ENCODE peak calls at places on chromosomes 7 and 10, in six cellular contexts. U is endodermal cell, M is GM12878, L is PC-3, J is endothelial cell of umbilical vein, A is kidney. R is an unnamed sample. For H3K9me3, the result is how much of the 10 kb centered on the place peaks cover.

GRCh38 chr7:132501956-132502355 is 74.3 kb downstream of the PLXNA4 start:
- DNase-seq in U (no peak), M (no peak), L (no peak), J (peak), A (no peak), R (no peak)

GRCh38 chr10:101867931-101868330 is 24.3 kb upstream of the KCNIP2 start:
- DNase-seq in U (no peak), M (no peak), L (no peak), J (no peak), A (no peak), R (peak)

GRCh38 chr10:118840776-118841468 is 86.2 kb upstream of the CACUL1 start:
- DNase-seq in U (no peak), M (no peak), L (no peak), J (no peak), A (no peak), R (no peak)

GRCh38 chr10:8588135-8588534 is 533.6 kb downstream of the GATA3 start:
- DNase-seq in U (peak), M (no peak), L (no peak), J (no peak), A (no peak), R (no peak)

GRCh38 chr10:269440-270074 is 134.3 kb downstream of the ZMYND11 start:
- DNase-seq in U (peak), M (no peak), L (no peak), J (no peak), A (no peak), R (no peak)

GRCh38 chr10:68600041-68600778 is 40.1 kb downstream of the TET1 start:
- DNase-seq in U (peak), M (peak), L (peak), J (peak), A (peak), R (peak)

GRCh38 chr10:127094984-127095383 is 101.4 kb downstream of the INSYN2A start:
- DNase-seq in U (no peak), M (no peak), L (no peak), J (no peak), A (no peak), R (no peak)

GRCh38 chr7:117675519-117676137 is 195.8 kb downstream of the CFTR start:
- DNase-seq in U (no peak), M (no peak), L (no peak), J (peak), A (no peak), R (no peak)

GRCh38 chr10:11527700-11528255 is 83.7 kb downstream of the USP6NL start:
- DNase-seq in U (no peak), M (no peak), L (no peak), J (peak), A (no peak), R (no peak)

GRCh38 chr10:96646774-96647173 is 60.0 kb upstream of the TM9SF3 start:
- DNase-seq in U (no peak), M (no peak), L (no peak), J (no peak), A (no peak), R (no peak)

GRCh38 chr7:141593134-141593533 is 41.9 kb downstream of the AGK start:
- DNase-seq in U (no peak), M (no peak), L (no peak), J (peak), A (no peak), R (peak)

GRCh38 chr10:82313401-82313800 is 438.4 kb downstream of the NRG3 start:
- DNase-seq in U (no peak), M (no peak), L (no peak), J (no peak), A (no peak), R (no peak)

GRCh38 chr10:784759-785538 is 95.5 kb upstream of the DIP2C start:
- DNase-seq in U (peak), M (no peak), L (peak), J (peak), A (peak), R (peak)

GRCh38 chr7:54960517-54960916 is 58.3 kb upstream of the EGFR start:
- DNase-seq in U (no peak), M (no peak), L (peak), J (peak), A (no peak), R (no peak)

GRCh38 chr10:77333610-77334340 is 303.8 kb downstream of the KCNMA1 start:
- DNase-seq in U (no peak), M (no peak), L (no peak), J (no peak), A (no peak), R (no peak)

GRCh38 chr7:100825760-100826545 is 1.4 kb downstream of the EPHB4 start:
- DNase-seq in U (peak), M (no peak), L (peak), J (peak), A (no peak), R (peak)

GRCh38 chr7:83547526-83547925 is 101.4 kb downstream of the SEMA3E start:
- DNase-seq in U (no peak), M (peak), L (peak), J (peak), A (no peak), R (peak)

GRCh38 chr7:100102950-100103840 is 1.8 kb downstream of the AP4M1 start:
- DNase-seq in U (no peak), M (no peak), L (no peak), J (no peak), A (no peak), R (no peak)

GRCh38 chr7:28640026-28640425 is 227.7 kb downstream of the CREB5 start:
- DNase-seq in U (no peak), M (no peak), L (no peak), J (no peak), A (no peak), R (no peak)

GRCh38 chr10:43026039-43026973 is 50.6 kb upstream of the RET start:
- DNase-seq in U (peak), M (no peak), L (peak), J (no peak), A (no peak), R (no peak)

GRCh38 chr10:130028465-130028819 is 64.4 kb upstream of the EBF3 start:
- DNase-seq in U (no peak), M (no peak), L (no peak), J (no peak), A (peak), R (no peak)

GRCh38 chr10:14820010-14820774 is 17.6 kb downstream of the CDNF start:
- DNase-seq in U (no peak), M (no peak), L (peak), J (peak), A (no peak), R (peak)

GRCh38 chr7:116210345-116211005 is at the start of gene TES:
- DNase-seq in U (peak), M (no peak), L (peak), J (peak), A (peak), R (peak)

GRCh38 chr10:111525696-111526095 is 448.9 kb downstream of the ADRA2A start:
- DNase-seq in U (no peak), M (no peak), L (no peak), J (no peak), A (no peak), R (no peak)

GRCh38 chr7:21023841-21024502 is 237.3 kb upstream of the SP8 start:
- DNase-seq in U (no peak), M (peak), L (peak), J (no peak), A (no peak), R (no peak)

DNA sequence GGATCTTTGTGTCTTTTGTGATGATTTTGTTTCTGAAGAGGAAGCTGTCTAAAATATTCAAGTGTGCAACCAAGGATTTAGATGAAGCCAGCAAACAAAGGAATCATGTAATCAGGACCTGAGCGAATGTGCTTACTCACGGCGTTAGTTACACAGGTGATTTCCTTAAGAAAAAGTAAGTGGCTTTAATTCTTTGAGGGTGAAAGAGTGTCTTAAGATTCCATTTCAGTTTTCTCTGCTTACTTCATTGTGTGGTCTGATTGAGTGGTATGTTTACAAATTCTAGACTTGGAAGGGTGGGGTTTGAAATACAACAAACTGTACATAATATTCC is 257.1 kb downstream of the ARHGAP21 start:
- DNase-seq in U (no peak), M (no peak), L (no peak), J (no peak), A (no peak), R (no peak)
- H3K4me3 ChIP-seq in U (peak), M (no peak), L (peak), J (no peak), A (peak), R (peak)

GRCh38 chr7:157671358-157672255 is 334.8 kb downstream of the DNAJB6 start:
- DNase-seq in U (peak), M (no peak), L (no peak), J (no peak), A (no peak), R (no peak)
- H3K9me3 ChIP-seq in U (under half), M (under half), L (under half), J (under half), A (under half), R (under half)

DNA sequence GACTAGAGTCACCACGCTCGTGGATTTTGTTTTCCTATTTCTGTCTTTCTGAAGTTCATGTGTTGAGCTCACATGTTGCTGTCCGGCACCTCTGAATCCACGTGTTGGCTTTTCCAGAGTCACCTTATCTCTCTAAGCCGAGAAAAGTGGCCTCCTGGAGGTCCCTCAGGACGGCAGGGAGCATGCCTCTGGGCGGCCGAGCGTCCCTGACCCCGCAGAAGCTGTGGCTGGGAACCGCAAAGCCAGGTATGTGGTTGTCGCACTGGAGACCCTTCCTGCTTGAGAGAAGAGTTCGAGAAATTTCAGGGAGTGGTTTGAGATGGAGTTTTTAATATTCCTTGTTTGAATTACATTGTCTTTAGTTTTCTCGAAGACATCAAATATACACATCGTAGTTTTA is 12.6 kb downstream of the IQCE start:
- DNase-seq in U (no peak), M (no peak), L (no peak), J (no peak), A (no peak), R (no peak)
- H3K9ac ChIP-seq in U (no peak), M (no peak), L (peak), J (no peak), A (no peak), R (no peak)

DNA sequence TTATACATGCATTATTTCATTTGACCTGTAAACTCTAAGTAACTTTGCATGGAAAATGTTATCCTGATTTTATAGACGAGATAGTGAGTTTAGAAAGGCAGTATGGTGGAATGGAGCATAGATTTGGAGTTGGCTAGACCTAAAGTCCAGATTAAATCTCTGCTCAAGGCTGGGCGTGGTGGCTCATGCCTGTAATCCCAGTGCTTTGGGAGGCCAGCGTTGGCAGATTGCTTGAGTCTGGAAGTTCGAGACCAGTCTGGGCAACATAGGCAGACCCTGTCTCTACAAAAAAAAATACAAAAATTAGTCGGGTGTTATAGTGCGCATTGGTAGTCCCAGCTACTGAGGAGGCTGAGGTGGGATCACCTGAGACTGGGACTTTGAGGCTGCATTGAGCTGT is 9.4 kb downstream of the PTEN start:
- DNase-seq in U (no peak), M (no peak), L (no peak), J (no peak), A (no peak), R (no peak)
- H3K4me3 ChIP-seq in U (no peak), M (peak), L (no peak), J (no peak), A (no peak), R (no peak)

DNA sequence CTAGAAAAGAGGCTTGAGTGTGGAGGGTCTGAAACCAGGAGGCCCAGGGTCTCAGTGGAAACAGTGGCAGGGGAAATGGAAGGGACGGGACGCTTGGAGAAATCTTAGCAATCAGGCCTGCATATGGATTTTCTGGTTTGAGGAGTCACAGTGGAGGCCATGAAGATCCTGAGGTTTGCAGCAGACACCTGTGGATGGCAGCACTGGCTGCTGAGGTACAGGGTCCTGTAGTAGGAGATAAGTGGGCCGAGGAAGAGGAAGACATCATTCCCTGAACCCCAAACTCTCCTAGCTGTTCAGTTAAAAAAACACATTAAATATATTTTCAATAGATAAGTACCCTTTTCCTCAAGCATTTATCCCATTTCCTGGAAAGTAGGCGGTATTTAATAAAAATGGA is 208.8 kb upstream of the IGFBP3 start:
- DNase-seq in U (no peak), M (no peak), L (no peak), J (no peak), A (no peak), R (no peak)
- H3K9me3 ChIP-seq in U (under half), M (under half), L (under half), J (under half), A (under half), R (under half)

GRCh38 chr10:34786464-34786863 is 28.6 kb downstream of the PARD3 start:
- DNase-seq in U (no peak), M (no peak), L (peak), J (no peak), A (no peak), R (peak)

GRCh38 chr10:34791947-34792346 is 23.1 kb downstream of the PARD3 start:
- DNase-seq in U (peak), M (no peak), L (no peak), J (no peak), A (no peak), R (no peak)

GRCh38 chr10:34791228-34791627 is 23.9 kb downstream of the PARD3 start:
- DNase-seq in U (no peak), M (no peak), L (no peak), J (no peak), A (no peak), R (no peak)

GRCh38 chr10:34792881-34793280 is 22.2 kb downstream of the PARD3 start:
- DNase-seq in U (no peak), M (no peak), L (no peak), J (no peak), A (no peak), R (no peak)

GRCh38 chr10:34789993-34790506 is 25.0 kb downstream of the PARD3 start:
- DNase-seq in U (no peak), M (no peak), L (no peak), J (no peak), A (no peak), R (no peak)
- H3K9ac ChIP-seq in U (no peak), M (no peak), L (no peak), J (no peak), A (peak), R (no peak)

DNA sequence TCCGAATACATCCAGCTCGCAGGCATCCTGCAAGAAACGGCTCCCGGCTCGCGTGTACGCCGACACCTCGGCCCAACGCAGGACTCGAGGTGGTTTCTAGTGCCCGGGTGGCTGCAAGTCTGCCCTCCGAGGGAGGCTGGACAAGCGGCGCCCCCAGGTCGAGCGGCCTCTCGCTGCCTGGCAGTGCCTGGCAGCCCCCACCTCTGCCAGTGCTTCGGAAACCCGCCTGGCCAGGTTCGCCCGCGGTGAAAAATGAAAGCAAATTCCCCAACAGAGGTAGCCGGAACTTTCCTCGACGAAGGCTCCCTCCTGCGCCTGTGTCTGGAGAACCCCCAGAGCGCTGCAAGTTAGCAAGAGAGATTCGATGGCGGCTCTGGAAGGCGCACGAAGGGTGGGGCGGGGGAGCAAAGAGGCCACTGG is 5.7 kb upstream of the ZNF503 start:
- DNase-seq in U (peak), M (no peak), L (peak), J (no peak), A (peak), R (no peak)
- H3K4me3 ChIP-seq in U (peak), M (no peak), L (peak), J (no peak), A (peak), R (peak)

GRCh38 chr7:112638675-112639400 is 151.4 kb downstream of the TMEM168 start:
- DNase-seq in U (no peak), M (peak), L (no peak), J (no peak), A (no peak), R (no peak)
- H3K9me3 ChIP-seq in U (under half), M (under half), L (under half), J (under half), A (under half), R (under half)

GRCh38 chr7:139774376-139774775 is 3.4 kb downstream of the HIPK2 start:
- DNase-seq in U (no peak), M (no peak), L (peak), J (no peak), A (no peak), R (peak)

GRCh38 chr7:139775829-139776266 is 1.9 kb downstream of the HIPK2 start:
- DNase-seq in U (peak), M (peak), L (peak), J (peak), A (no peak), R (peak)

GRCh38 chr7:139776486-139777303 is 1.1 kb downstream of the HIPK2 start:
- DNase-seq in U (peak), M (peak), L (peak), J (peak), A (no peak), R (peak)

GRCh38 chr7:139777948-139778841 is at the start of gene HIPK2:
- DNase-seq in U (peak), M (no peak), L (peak), J (peak), A (peak), R (peak)

GRCh38 chr7:139777304-139777890 is 401 bp downstream of the HIPK2 start:
- DNase-seq in U (peak), M (no peak), L (peak), J (no peak), A (peak), R (peak)
- H3K9ac ChIP-seq in U (peak), M (peak), L (peak), J (peak), A (peak), R (peak)

R was measured in adipocyte.